ENCODE peak calls at places on chromosomes 11 and 22, in four cellular contexts. U, G, Q and J are unnamed samples.

GRCh38 chr11:9462806-9463537 is 2.2 kb downstream of the ZNF143 start:
- DNase-seq in U (no peak), G (no peak), Q (peak), J (no peak)

GRCh38 chr11:2088746-2089535 is 50.2 kb downstream of the IGF2 start:
- DNase-seq in U (no peak), G (peak), Q (peak), J (no peak)

GRCh38 chr11:76241243-76242000 is 35.1 kb upstream of the WNT11 start:
- DNase-seq in U (no peak), G (no peak), Q (no peak), J (no peak)

GRCh38 chr11:88050247-88050646 is 125.0 kb downstream of the RAB38 start:
- DNase-seq in U (no peak), G (no peak), Q (no peak), J (no peak)

GRCh38 chr11:103433380-103433779 is 324.2 kb downstream of the DYNC2H1 start:
- DNase-seq in U (no peak), G (no peak), Q (no peak), J (peak)

GRCh38 chr11:87661270-87661669 is 514.0 kb downstream of the RAB38 start:
- DNase-seq in U (no peak), G (no peak), Q (no peak), J (no peak)

GRCh38 chr11:129846508-129847335 is 31.1 kb downstream of the TMEM45B start:
- DNase-seq in U (no peak), G (no peak), Q (peak), J (no peak)

GRCh38 chr22:35630387-35630793 is 13.3 kb upstream of the MB start:
- DNase-seq in U (peak), G (no peak), Q (no peak), J (no peak)

GRCh38 chr11:124415356-124415923 is 9.2 kb downstream of the OR8B4 start:
- DNase-seq in U (peak), G (peak), Q (peak), J (peak)

GRCh38 chr22:28402066-28402465 is 277.6 kb downstream of the TTC28 start:
- DNase-seq in U (no peak), G (no peak), Q (no peak), J (no peak)

GRCh38 chr11:130772266-130773227 is 143.7 kb downstream of the SNX19 start:
- DNase-seq in U (no peak), G (no peak), Q (no peak), J (peak)

GRCh38 chr11:63826471-63827190 is 12.3 kb upstream of the MARK2 start:
- DNase-seq in U (no peak), G (no peak), Q (no peak), J (no peak)

GRCh38 chr11:15770798-15771414 is 585.4 kb downstream of the SOX6 start:
- DNase-seq in U (peak), G (peak), Q (peak), J (no peak)

GRCh38 chr11:44564653-44565007 is 833 bp upstream of the CD82 start:
- DNase-seq in U (no peak), G (no peak), Q (no peak), J (no peak)

GRCh38 chr11:1200611-1201191 is 22.2 kb upstream of the MUC5B start:
- DNase-seq in U (no peak), G (no peak), Q (no peak), J (no peak)

GRCh38 chr11:92870241-92870826 is 99.1 kb upstream of the MTNR1B start:
- DNase-seq in U (no peak), G (no peak), Q (no peak), J (no peak)

GRCh38 chr11:19441752-19442553 is 201.2 kb upstream of the E2F8 start:
- DNase-seq in U (peak), G (peak), Q (no peak), J (no peak)

GRCh38 chr11:87859583-87859982 is 315.7 kb downstream of the RAB38 start:
- DNase-seq in U (no peak), G (no peak), Q (no peak), J (no peak)

GRCh38 chr11:100932474-100933100 is 197.0 kb downstream of the PGR start:
- DNase-seq in U (peak), G (no peak), Q (peak), J (no peak)

GRCh38 chr11:113103932-113104331 is 142.7 kb downstream of the NCAM1 start:
- DNase-seq in U (no peak), G (no peak), Q (no peak), J (no peak)

GRCh38 chr11:111937859-111938258 is 716 bp downstream of the DIXDC1 start:
- DNase-seq in U (no peak), G (no peak), Q (no peak), J (no peak)

GRCh38 chr22:37018815-37019308 is 385 bp downstream of the TST start:
- DNase-seq in U (no peak), G (peak), Q (peak), J (no peak)

GRCh38 chr11:112780351-112781043 is 180.7 kb upstream of the NCAM1 start:
- DNase-seq in U (no peak), G (no peak), Q (no peak), J (no peak)

GRCh38 chr22:33130473-33130872 is 72.3 kb upstream of the SYN3 start:
- DNase-seq in U (no peak), G (no peak), Q (peak), J (no peak)

GRCh38 chr22:24954114-24954463 is 1.6 kb downstream of the KIAA1671 start:
- DNase-seq in U (no peak), G (no peak), Q (peak), J (no peak)

GRCh38 chr11:113475160-113475761 is at the start of gene DRD2:
- DNase-seq in U (no peak), G (peak), Q (no peak), J (no peak)

GRCh38 chr22:48840112-48840949 is 987.3 kb downstream of the BRD1 start:
- DNase-seq in U (no peak), G (no peak), Q (no peak), J (no peak)

GRCh38 chr11:76615950-76616349 is 54.6 kb downstream of the LRRC32 start:
- DNase-seq in U (no peak), G (no peak), Q (no peak), J (no peak)

GRCh38 chr11:134754196-134754822 is 342.3 kb upstream of the B3GAT1 start:
- DNase-seq in U (no peak), G (no peak), Q (no peak), J (no peak)

GRCh38 chr11:100746448-100746847 is 59.4 kb downstream of the ARHGAP42 start:
- DNase-seq in U (no peak), G (no peak), Q (no peak), J (no peak)

GRCh38 chr22:19723990-19724827 is 870 bp downstream of the GP1BB start:
- DNase-seq in U (no peak), G (peak), Q (peak), J (no peak)

GRCh38 chr11:122671270-122671906 is 15.9 kb downstream of the UBASH3B start:
- DNase-seq in U (no peak), G (no peak), Q (no peak), J (no peak)

GRCh38 chr22:27377901-27378300 is 423.7 kb downstream of the MN1 start:
- DNase-seq in U (no peak), G (no peak), Q (no peak), J (no peak)

GRCh38 chr11:32039149-32039548 is 51.7 kb upstream of the RCN1 start:
- DNase-seq in U (no peak), G (no peak), Q (no peak), J (no peak)

GRCh38 chr11:100675115-100675650 is 11.9 kb upstream of the ARHGAP42 start:
- DNase-seq in U (no peak), G (no peak), Q (no peak), J (no peak)

GRCh38 chr22:48959496-48959895 is 868.2 kb downstream of the BRD1 start:
- DNase-seq in U (no peak), G (no peak), Q (no peak), J (no peak)

GRCh38 chr22:39529487-39529851 is 3.1 kb downstream of the RPS19BP1 start:
- DNase-seq in U (no peak), G (no peak), Q (no peak), J (no peak)
- H3K4me3 ChIP-seq in U (no peak), G (no peak), Q (no peak), J (no peak)

GRCh38 chr11:107043242-107043991 is 25.1 kb upstream of the GUCY1A2 start:
- DNase-seq in U (no peak), G (no peak), Q (no peak), J (no peak)
- TF ChIP-seq REST in U (no peak), G (no peak), Q (no peak), J (no peak)

GRCh38 chr22:43861529-43861928 is 784 bp downstream of the SULT4A1 start:
- DNase-seq in U (no peak), G (no peak), Q (no peak), J (no peak)
- TF ChIP-seq TCF7L2 in U (no peak), G (no peak), Q (no peak), J (no peak)

DNA sequence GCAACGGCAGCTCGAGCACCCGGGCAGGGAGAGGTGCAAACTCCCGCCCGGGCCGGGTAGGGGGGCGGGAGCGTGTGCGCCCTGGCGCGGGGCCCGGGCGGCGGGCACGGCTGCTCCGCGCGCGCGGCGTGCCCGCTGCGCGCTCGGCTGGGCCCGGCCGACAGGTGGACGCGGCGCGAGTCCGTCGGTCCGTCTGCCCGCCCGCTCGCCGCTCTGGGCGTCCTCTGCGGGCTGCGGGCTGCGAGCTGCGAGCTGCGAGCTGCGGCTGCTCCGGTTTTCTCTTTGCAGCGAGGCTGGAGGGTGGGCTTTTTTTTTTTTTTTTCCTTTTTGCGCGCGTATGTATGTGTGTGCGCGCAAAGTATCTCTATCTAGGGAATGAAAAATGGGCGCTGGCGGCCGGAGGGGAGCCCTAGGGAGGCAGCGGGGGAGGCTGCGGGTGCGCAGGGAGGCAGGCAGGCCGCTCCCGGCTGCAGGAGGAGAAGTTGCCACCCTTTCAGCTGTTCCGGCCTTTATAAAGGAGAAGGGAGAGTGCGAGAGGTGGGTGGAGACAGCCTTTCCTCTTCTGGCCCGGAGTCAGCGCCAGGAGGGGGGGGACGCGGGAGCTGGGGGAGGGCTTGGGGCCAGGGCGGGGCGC is at the start of gene PDGFB:
- DNase-seq in U (no peak), G (peak), Q (no peak), J (no peak)
- H3K4me3 ChIP-seq in U (peak), G (peak), Q (peak), J (peak)

DNA sequence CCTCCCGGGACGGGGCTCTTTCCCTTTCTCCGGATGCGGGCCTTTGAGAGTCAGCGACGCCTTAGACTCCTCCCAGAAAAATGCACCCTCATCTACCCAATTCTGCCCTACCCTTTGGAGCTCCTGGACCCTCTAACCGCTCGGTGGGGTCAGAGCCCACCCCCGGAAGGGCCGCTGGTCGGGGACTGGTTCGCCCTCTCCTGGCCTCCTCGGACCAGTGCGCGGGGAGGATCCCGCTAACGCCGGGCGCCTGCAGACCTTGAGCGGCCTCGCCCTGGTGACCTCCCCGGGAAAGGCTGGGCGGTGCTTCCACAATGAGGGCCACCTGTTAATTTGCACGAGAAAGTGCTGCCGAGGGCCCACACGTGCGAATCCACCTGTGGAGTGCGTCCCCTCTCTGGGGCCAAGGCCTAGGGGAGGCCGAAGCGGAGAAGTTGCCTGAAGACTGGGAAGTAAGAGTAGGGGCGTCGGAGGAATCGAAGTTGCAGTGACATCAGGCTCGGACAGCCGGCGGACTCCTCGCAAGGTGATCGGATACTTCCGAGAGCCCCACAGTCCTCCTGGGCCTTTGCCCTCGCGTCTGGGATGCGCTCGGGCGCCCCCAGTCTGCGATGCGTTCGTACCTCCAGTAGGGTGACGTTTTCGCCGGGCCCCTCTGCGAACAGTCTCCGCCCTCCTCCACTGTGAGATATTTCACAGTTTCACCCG is 61.5 kb downstream of the ENDOD1 start:
- DNase-seq in U (peak), G (peak), Q (peak), J (peak)
- TF ChIP-seq REST in U (no peak), G (no peak), Q (no peak), J (no peak)

DNA sequence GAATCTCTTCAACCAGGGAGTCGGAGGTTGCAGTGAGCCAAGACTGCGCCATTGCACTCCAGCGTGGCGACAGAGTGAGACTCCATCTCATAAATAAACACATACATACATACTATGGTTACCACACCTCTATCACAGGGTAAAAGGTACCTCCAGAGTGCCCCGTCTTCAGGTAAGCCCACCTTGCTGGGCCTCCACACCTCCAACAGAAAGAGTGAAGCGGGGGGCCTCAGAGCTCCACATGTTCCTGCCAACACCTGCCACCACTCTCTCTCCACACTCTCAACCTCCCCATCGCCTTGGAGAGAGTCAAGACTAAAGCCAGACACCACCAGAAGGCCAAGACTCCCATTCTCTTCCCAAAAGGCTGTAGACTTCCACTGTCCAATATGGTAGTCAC is 10.3 kb upstream of the VWCE start:
- DNase-seq in U (no peak), G (no peak), Q (no peak), J (no peak)
- TF ChIP-seq TCF7L2 in U (no peak), G (no peak), Q (no peak), J (no peak)

DNA sequence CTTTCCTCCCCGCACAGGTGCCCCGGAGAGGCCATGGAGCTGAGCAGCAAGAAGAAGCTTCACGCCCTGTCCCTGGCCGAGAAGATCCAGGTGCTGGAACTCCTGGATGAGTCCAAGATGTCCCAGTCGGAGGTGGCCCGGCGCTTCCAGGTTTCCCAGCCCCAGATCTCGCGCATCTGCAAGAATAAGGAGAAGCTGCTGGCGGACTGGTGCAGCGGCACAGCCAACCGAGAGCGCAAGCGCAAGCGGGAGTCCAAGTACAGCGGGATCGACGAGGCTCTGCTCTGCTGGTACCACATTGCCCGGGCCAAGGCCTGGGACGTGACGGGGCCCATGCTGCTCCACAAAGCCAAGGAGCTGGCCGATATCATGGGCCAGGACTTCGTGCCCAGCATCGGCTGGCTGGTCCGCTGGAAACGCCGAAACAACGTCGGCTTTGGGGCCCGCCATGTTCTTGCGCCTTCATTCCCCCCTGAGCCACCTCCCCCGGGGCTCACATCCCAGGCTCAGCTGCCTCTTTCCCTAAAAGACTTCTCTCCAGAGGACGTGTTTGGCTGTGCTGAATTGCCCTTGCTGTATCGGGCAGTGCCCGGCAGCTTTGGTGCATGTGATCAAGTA is 1.3 kb downstream of the TIGD3 start:
- DNase-seq in U (no peak), G (no peak), Q (no peak), J (no peak)
- H3K4me3 ChIP-seq in U (no peak), G (no peak), Q (no peak), J (no peak)